ENCODE peak calls at places on chromosomes 3 and 15, in ten cellular contexts. Z is adrenal gland, S is fibroblast of lung, P is thyroid gland, L is pancreas, V is ovary, G is psoas muscle, D is tibial artery, Y is HCT116, X is cardiac muscle cell. B is an unnamed sample.

GRCh38 chr3:184377882-184378445 is at the start of gene THPO:
- DNase-seq in Z (peak), S (no peak), P (no peak), L (peak), V (no peak), G (peak), D (no peak), Y (no peak), X (peak), B (no peak)

GRCh38 chr15:39434126-39434525 is 146.8 kb upstream of the THBS1 start:
- DNase-seq in Z (no peak), S (peak), P (no peak), L (no peak), V (no peak), G (no peak), D (no peak), Y (no peak), X (no peak), B (no peak)

GRCh38 chr3:169668957-169669681 is 5.6 kb upstream of the MECOM start:
- DNase-seq in Z (peak), S (peak), P (peak), L (peak), V (peak), G (peak), D (peak), Y (peak), X (peak), B (no peak)

GRCh38 chr3:170429050-170429449 is 10.4 kb downstream of the CLDN11 start:
- DNase-seq in Z (no peak), S (peak), P (no peak), L (no peak), V (no peak), G (no peak), D (no peak), Y (peak), X (no peak), B (no peak)

GRCh38 chr15:90812881-90813280 is 55.5 kb upstream of the FURIN start:
- DNase-seq in Z (no peak), S (no peak), P (no peak), L (no peak), V (no peak), G (no peak), D (no peak), Y (no peak), X (no peak), B (no peak)

GRCh38 chr15:63391669-63392354 is 10.2 kb upstream of the CA12 start:
- DNase-seq in Z (no peak), S (no peak), P (no peak), L (no peak), V (no peak), G (no peak), D (no peak), Y (no peak), X (no peak), B (no peak)

GRCh38 chr3:51538115-51538458 is 432 bp upstream of the RAD54L2 start:
- DNase-seq in Z (no peak), S (no peak), P (peak), L (no peak), V (no peak), G (no peak), D (no peak), Y (no peak), X (no peak), B (no peak)

GRCh38 chr3:124532071-124532470 is 198.2 kb upstream of the UMPS start:
- DNase-seq in Z (no peak), S (peak), P (no peak), L (no peak), V (no peak), G (no peak), D (no peak), Y (no peak), X (no peak), B (no peak)

GRCh38 chr3:14685204-14685603 is 10.3 kb downstream of the C3orf20 start:
- DNase-seq in Z (no peak), S (no peak), P (no peak), L (no peak), V (no peak), G (no peak), D (no peak), Y (no peak), X (no peak), B (no peak)

GRCh38 chr15:101083336-101084045 is 164.3 kb downstream of the LRRK1 start:
- DNase-seq in Z (no peak), S (no peak), P (no peak), L (peak), V (no peak), G (no peak), D (no peak), Y (no peak), X (no peak), B (no peak)

GRCh38 chr15:67228286-67228685 is 26.2 kb downstream of the AAGAB start:
- DNase-seq in Z (no peak), S (no peak), P (no peak), L (no peak), V (no peak), G (no peak), D (no peak), Y (no peak), X (no peak), B (no peak)

GRCh38 chr3:83734656-83735055 is 1224.1 kb upstream of the CADM2 start:
- DNase-seq in Z (no peak), S (no peak), P (no peak), L (no peak), V (no peak), G (no peak), D (no peak), Y (no peak), X (no peak), B (no peak)

GRCh38 chr3:45269952-45270351 is 43.9 kb upstream of the TMEM158 start:
- DNase-seq in Z (no peak), S (no peak), P (no peak), L (no peak), V (no peak), G (no peak), D (no peak), Y (no peak), X (peak), B (no peak)

GRCh38 chr15:31091531-31091930 is 10.0 kb downstream of the TRPM1 start:
- DNase-seq in Z (no peak), S (peak), P (no peak), L (no peak), V (no peak), G (no peak), D (no peak), Y (no peak), X (no peak), B (no peak)

GRCh38 chr3:101963902-101964362 is 114.6 kb downstream of the NFKBIZ start:
- DNase-seq in Z (no peak), S (peak), P (no peak), L (no peak), V (no peak), G (no peak), D (peak), Y (no peak), X (no peak), B (no peak)

GRCh38 chr3:63508305-63508704 is 144.2 kb upstream of the SNTN start:
- DNase-seq in Z (no peak), S (no peak), P (no peak), L (no peak), V (no peak), G (no peak), D (no peak), Y (no peak), X (no peak), B (no peak)

GRCh38 chr3:53258600-53259426 is 3.0 kb upstream of the TKT start:
- DNase-seq in Z (no peak), S (no peak), P (no peak), L (no peak), V (no peak), G (no peak), D (no peak), Y (no peak), X (no peak), B (no peak)

GRCh38 chr15:72342385-72342784 is 22.4 kb upstream of the CELF6 start:
- DNase-seq in Z (peak), S (peak), P (peak), L (no peak), V (no peak), G (no peak), D (no peak), Y (peak), X (peak), B (no peak)

GRCh38 chr3:148178508-148178907 is 519.2 kb upstream of the AGTR1 start:
- DNase-seq in Z (no peak), S (peak), P (no peak), L (no peak), V (no peak), G (no peak), D (no peak), Y (no peak), X (no peak), B (no peak)

GRCh38 chr3:79161941-79162340 is 605.9 kb downstream of the ROBO1 start:
- DNase-seq in Z (no peak), S (peak), P (no peak), L (no peak), V (no peak), G (no peak), D (no peak), Y (no peak), X (no peak), B (no peak)

GRCh38 chr15:59329570-59330350 is 42.9 kb downstream of the MYO1E start:
- DNase-seq in Z (no peak), S (peak), P (no peak), L (peak), V (no peak), G (no peak), D (peak), Y (peak), X (no peak), B (peak)

GRCh38 chr3:156630773-156631093 is 43.7 kb upstream of the TIPARP start:
- DNase-seq in Z (no peak), S (no peak), P (no peak), L (no peak), V (no peak), G (peak), D (no peak), Y (no peak), X (no peak), B (no peak)

GRCh38 chr3:19029837-19030835 is 118.2 kb upstream of the KCNH8 start:
- DNase-seq in Z (no peak), S (no peak), P (no peak), L (no peak), V (no peak), G (no peak), D (no peak), Y (no peak), X (no peak), B (no peak)

GRCh38 chr3:30201715-30202114 is 404.7 kb upstream of the TGFBR2 start:
- DNase-seq in Z (no peak), S (peak), P (no peak), L (no peak), V (no peak), G (no peak), D (no peak), Y (no peak), X (no peak), B (no peak)

GRCh38 chr15:92930061-92930460 is 29.9 kb downstream of the CHD2 start:
- DNase-seq in Z (no peak), S (no peak), P (no peak), L (no peak), V (no peak), G (no peak), D (no peak), Y (no peak), X (no peak), B (no peak)

GRCh38 chr3:5038243-5038642 is 59.0 kb downstream of the BHLHE40 start:
- DNase-seq in Z (no peak), S (no peak), P (no peak), L (no peak), V (no peak), G (no peak), D (no peak), Y (no peak), X (no peak), B (no peak)

GRCh38 chr3:194787650-194788049 is 102.0 kb downstream of the FAM43A start:
- DNase-seq in Z (no peak), S (no peak), P (no peak), L (no peak), V (no peak), G (no peak), D (no peak), Y (no peak), X (no peak), B (no peak)

GRCh38 chr15:68337826-68338225 is 60.3 kb downstream of the FEM1B start:
- DNase-seq in Z (peak), S (no peak), P (peak), L (no peak), V (no peak), G (no peak), D (peak), Y (no peak), X (no peak), B (no peak)

GRCh38 chr3:52480768-52481715 is 14.1 kb upstream of the STAB1 start:
- DNase-seq in Z (no peak), S (no peak), P (no peak), L (no peak), V (no peak), G (no peak), D (no peak), Y (no peak), X (no peak), B (no peak)

GRCh38 chr3:128368626-128369025 is 98.1 kb downstream of the DNAJB8 start:
- DNase-seq in Z (no peak), S (no peak), P (no peak), L (no peak), V (no peak), G (no peak), D (no peak), Y (no peak), X (no peak), B (no peak)

GRCh38 chr3:76570436-76571057 is 469.4 kb upstream of the ROBO2 start:
- DNase-seq in Z (no peak), S (peak), P (no peak), L (no peak), V (no peak), G (no peak), D (no peak), Y (no peak), X (peak), B (no peak)

GRCh38 chr3:14336414-14337285 is 65.8 kb upstream of the SLC6A6 start:
- DNase-seq in Z (no peak), S (no peak), P (no peak), L (peak), V (no peak), G (no peak), D (no peak), Y (no peak), X (no peak), B (no peak)

GRCh38 chr3:150232992-150233451 is 175.1 kb upstream of the TSC22D2 start:
- DNase-seq in Z (no peak), S (peak), P (peak), L (no peak), V (no peak), G (no peak), D (no peak), Y (no peak), X (peak), B (no peak)

GRCh38 chr15:27648359-27648758 is 450.8 kb downstream of the OCA2 start:
- DNase-seq in Z (no peak), S (no peak), P (no peak), L (no peak), V (no peak), G (no peak), D (no peak), Y (no peak), X (no peak), B (no peak)

GRCh38 chr3:39491733-39492350 is 24.4 kb downstream of the MOBP start:
- DNase-seq in Z (no peak), S (no peak), P (no peak), L (no peak), V (no peak), G (no peak), D (no peak), Y (no peak), X (no peak), B (no peak)

GRCh38 chr15:78049691-78050440 is 27.6 kb downstream of the TBC1D2B start:
- DNase-seq in Z (peak), S (peak), P (no peak), L (no peak), V (no peak), G (no peak), D (no peak), Y (no peak), X (no peak), B (no peak)

GRCh38 chr3:174495928-174496327 is 363.2 kb upstream of the NAALADL2 start:
- DNase-seq in Z (no peak), S (peak), P (no peak), L (no peak), V (peak), G (no peak), D (no peak), Y (no peak), X (no peak), B (no peak)

DNA sequence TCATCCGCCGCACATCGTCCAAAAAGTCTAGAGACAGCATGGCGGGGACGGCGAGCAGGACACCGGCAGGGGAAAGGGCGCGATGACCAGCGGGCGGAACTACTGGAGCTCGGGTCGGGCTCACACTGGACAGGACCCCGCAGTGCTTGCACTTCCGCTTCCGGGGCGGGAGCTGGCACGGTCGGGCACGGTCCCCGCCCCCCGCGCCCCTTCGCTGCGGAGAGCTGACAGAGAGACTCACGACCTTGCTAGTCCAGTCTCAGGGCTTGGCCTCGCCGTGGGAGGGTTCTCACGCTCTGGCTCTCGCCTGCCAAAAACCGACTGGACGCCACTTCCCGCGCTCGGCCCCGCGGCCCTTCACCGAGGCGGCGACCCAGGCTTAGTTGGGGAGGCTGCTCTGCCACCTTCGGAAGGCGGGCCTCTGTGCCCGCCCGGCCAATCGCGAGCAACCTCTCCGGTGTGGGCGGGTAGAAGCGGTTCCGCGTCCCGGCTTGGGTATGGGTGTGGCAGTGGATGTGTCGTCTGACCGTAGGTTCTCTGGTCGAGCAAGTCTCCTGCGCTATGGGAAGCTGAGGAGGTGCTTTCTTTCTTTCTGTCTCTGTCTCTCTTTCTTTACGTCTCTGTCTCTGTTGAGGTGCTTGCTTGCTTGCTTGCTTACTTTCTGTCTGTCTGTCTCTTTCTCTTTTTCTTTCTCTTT is at the start of gene SEC11A:
- DNase-seq in Z (peak), S (peak), P (peak), L (peak), V (peak), G (peak), D (peak), Y (peak), X (peak), B (peak)
- TF ChIP-seq CTCF in Z (no peak), S (no peak), P (no peak), L (no peak), V (no peak), G (no peak), D (no peak), Y (no peak), X (no peak), B (no peak)

GRCh38 chr3:139633511-139633910 is 44.3 kb downstream of the NMNAT3 start:
- DNase-seq in Z (no peak), S (no peak), P (no peak), L (no peak), V (no peak), G (no peak), D (no peak), Y (no peak), X (no peak), B (no peak)

GRCh38 chr3:139630532-139630931 is 47.2 kb downstream of the NMNAT3 start:
- DNase-seq in Z (no peak), S (no peak), P (no peak), L (no peak), V (no peak), G (no peak), D (no peak), Y (no peak), X (no peak), B (no peak)

GRCh38 chr3:139629033-139629432 is 48.7 kb downstream of the NMNAT3 start:
- DNase-seq in Z (no peak), S (peak), P (peak), L (peak), V (no peak), G (no peak), D (no peak), Y (peak), X (no peak), B (no peak)

GRCh38 chr3:139638518-139638917 is 39.3 kb downstream of the NMNAT3 start:
- DNase-seq in Z (no peak), S (no peak), P (no peak), L (no peak), V (no peak), G (no peak), D (no peak), Y (no peak), X (peak), B (no peak)

GRCh38 chr3:139634236-139634635 is 43.5 kb downstream of the NMNAT3 start:
- DNase-seq in Z (no peak), S (no peak), P (no peak), L (no peak), V (no peak), G (no peak), D (no peak), Y (no peak), X (no peak), B (no peak)
- H3K4me3 ChIP-seq in Z (no peak), S (no peak), P (no peak), L (no peak), V (no peak), G (no peak), D (no peak), Y (no peak), X (no peak), B (no peak)

GRCh38 chr3:104916971-104917370 is 449.7 kb upstream of the ALCAM start:
- DNase-seq in Z (no peak), S (peak), P (no peak), L (no peak), V (no peak), G (no peak), D (no peak), Y (no peak), X (no peak), B (no peak)
- H3K27ac ChIP-seq in Z (no peak), S (no peak), P (no peak), L (no peak), V (no peak), G (no peak), D (no peak), Y (no peak), X (no peak), B (no peak)

GRCh38 chr3:28335246-28335645 is 13.3 kb upstream of the ZCWPW2 start:
- DNase-seq in Z (no peak), S (no peak), P (no peak), L (no peak), V (no peak), G (no peak), D (no peak), Y (no peak), X (no peak), B (no peak)

DNA sequence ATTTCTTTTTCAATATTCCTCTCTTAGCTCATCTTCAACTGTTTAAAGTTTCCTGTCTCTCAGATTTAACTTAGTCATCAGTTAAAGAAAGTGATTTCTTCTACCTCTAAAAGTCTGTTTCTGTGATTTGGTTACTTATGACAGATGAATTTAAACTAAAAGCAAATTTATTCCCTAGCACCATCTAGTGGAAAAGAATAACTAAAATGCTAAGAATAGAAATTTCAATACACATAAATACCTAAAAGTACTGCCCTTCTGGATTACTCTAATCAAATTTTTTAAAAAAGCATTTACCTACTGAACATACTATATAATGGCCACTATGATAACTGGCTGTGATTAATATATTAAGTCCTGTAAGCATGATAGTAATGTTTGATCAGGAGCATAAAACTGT is 14.0 kb upstream of the ZCWPW2 start:
- DNase-seq in Z (no peak), S (peak), P (no peak), L (no peak), V (no peak), G (no peak), D (no peak), Y (no peak), X (no peak), B (no peak)
- TF ChIP-seq CTCF in Z (no peak), S (no peak), P (peak), L (no peak), V (no peak), G (no peak), D (no peak), Y (peak), X (peak), B (peak)

GRCh38 chr3:72307438-72308105 is 522.6 kb upstream of the PROK2 start:
- DNase-seq in Z (no peak), S (no peak), P (no peak), L (no peak), V (no peak), G (no peak), D (no peak), Y (no peak), X (no peak), B (no peak)
- H3K4me3 ChIP-seq in Z (no peak), S (no peak), P (no peak), L (no peak), V (no peak), G (no peak), D (no peak), Y (no peak), X (no peak), B (no peak)

GRCh38 chr15:52224211-52224610 is 33.0 kb upstream of the GNB5 start:
- DNase-seq in Z (no peak), S (no peak), P (no peak), L (no peak), V (no peak), G (no peak), D (no peak), Y (no peak), X (no peak), B (no peak)

GRCh38 chr15:52220251-52220650 is 29.1 kb upstream of the GNB5 start:
- DNase-seq in Z (no peak), S (no peak), P (peak), L (no peak), V (no peak), G (no peak), D (no peak), Y (no peak), X (peak), B (no peak)

GRCh38 chr15:52221730-52222129 is 30.5 kb upstream of the GNB5 start:
- DNase-seq in Z (no peak), S (no peak), P (no peak), L (no peak), V (no peak), G (no peak), D (no peak), Y (no peak), X (no peak), B (no peak)

GRCh38 chr15:52218816-52219215 is 27.6 kb upstream of the GNB5 start:
- DNase-seq in Z (no peak), S (no peak), P (no peak), L (no peak), V (no peak), G (no peak), D (no peak), Y (no peak), X (no peak), B (no peak)

GRCh38 chr15:52220896-52221660 is 29.9 kb upstream of the GNB5 start:
- DNase-seq in Z (no peak), S (no peak), P (no peak), L (no peak), V (no peak), G (no peak), D (no peak), Y (no peak), X (no peak), B (no peak)
- H3K27ac ChIP-seq in Z (no peak), S (no peak), P (peak), L (no peak), V (no peak), G (no peak), D (no peak), Y (no peak), X (no peak), B (no peak)

B was measured in AG04450.